ENCODE peak calls at places on chromosome 3, in nine cellular contexts. A is right lobe of liver, J is cardiac muscle cell, F is NT2/D1, R is fibroblast of lung, V is ovary, C is neuronal stem cell, Q is suprapubic skin, N is tibial nerve. K is an unnamed sample. For H3K4me1, the result is how much of the 10 kb centered on the place peaks cover.

GRCh38 chr3:138434276-138434874 is at the start of gene ESYT3:
- DNase-seq in C (peak), F (peak), A (peak), J (peak), Q (peak), V (peak), R (peak), N (peak), K (peak)

GRCh38 chr3:9420850-9421549 is 23.6 kb downstream of the SETD5 start:
- DNase-seq in N (no peak), A (no peak), J (no peak), C (no peak), R (peak), Q (no peak), V (no peak), F (no peak), K (no peak)

GRCh38 chr3:30894521-30895289 is at the start of gene GADL1:
- DNase-seq in C (peak), R (peak), N (no peak), Q (peak), J (peak), F (peak), V (peak), A (peak), K (peak)

GRCh38 chr3:17580901-17581300 is 161.5 kb downstream of the TBC1D5 start:
- DNase-seq in R (no peak), Q (no peak), F (no peak), V (no peak), A (no peak), C (no peak), N (no peak), J (no peak), K (no peak)

GRCh38 chr3:48413086-48413485 is 16.8 kb downstream of the PLXNB1 start:
- DNase-seq in A (peak), F (no peak), R (no peak), N (no peak), C (no peak), V (no peak), J (no peak), Q (peak), K (peak)

GRCh38 chr3:61518590-61518989 is 42.8 kb upstream of the PTPRG start:
- DNase-seq in R (no peak), J (no peak), C (no peak), F (no peak), V (no peak), A (no peak), N (no peak), Q (no peak), K (no peak)

GRCh38 chr3:59385547-59385946 is 335.7 kb upstream of the CFAP20DC start:
- DNase-seq in C (no peak), R (no peak), J (no peak), N (no peak), V (no peak), F (no peak), A (no peak), Q (no peak), K (no peak)

GRCh38 chr3:61464785-61465184 is 96.6 kb upstream of the PTPRG start:
- DNase-seq in A (no peak), V (no peak), N (no peak), Q (no peak), R (no peak), C (no peak), J (no peak), F (no peak), K (no peak)

GRCh38 chr3:20125912-20126311 is 60.1 kb downstream of the SGO1 start:
- DNase-seq in N (no peak), C (no peak), R (no peak), Q (no peak), J (no peak), V (no peak), F (no peak), A (no peak), K (no peak)

GRCh38 chr3:58217209-58217811 is 6.5 kb upstream of the DNASE1L3 start:
- DNase-seq in N (peak), J (peak), F (peak), Q (peak), A (peak), C (peak), V (peak), R (peak), K (peak)

GRCh38 chr3:124076231-124076630 is 84.3 kb upstream of the ROPN1 start:
- DNase-seq in A (no peak), Q (no peak), F (no peak), R (no peak), V (no peak), C (no peak), N (no peak), J (no peak), K (no peak)

GRCh38 chr3:79113821-79114220 is 654.0 kb downstream of the ROBO1 start:
- DNase-seq in F (no peak), A (no peak), J (no peak), V (no peak), C (no peak), Q (no peak), N (no peak), R (peak), K (no peak)

GRCh38 chr3:184778426-184779332 is 33.3 kb upstream of the VPS8 start:
- DNase-seq in Q (no peak), R (no peak), C (no peak), A (no peak), F (no peak), V (no peak), J (no peak), N (no peak), K (no peak)

GRCh38 chr3:30282052-30282708 is 324.2 kb upstream of the TGFBR2 start:
- DNase-seq in C (peak), V (no peak), R (peak), Q (no peak), F (peak), N (no peak), J (no peak), A (no peak), K (no peak)

GRCh38 chr3:159839561-159840379 is 148.9 kb upstream of the IL12A start:
- DNase-seq in C (peak), A (no peak), R (peak), Q (no peak), J (peak), F (peak), V (no peak), N (no peak), K (peak)

GRCh38 chr3:119817964-119818363 is 36.1 kb downstream of the NR1I2 start:
- DNase-seq in Q (no peak), V (no peak), C (no peak), F (no peak), N (no peak), R (no peak), J (peak), A (no peak), K (no peak)

GRCh38 chr3:129577356-129577755 is 29.1 kb downstream of the PLXND1 start:
- DNase-seq in V (no peak), Q (no peak), N (peak), F (no peak), C (no peak), R (no peak), A (no peak), J (no peak), K (no peak)

GRCh38 chr3:125080077-125080476 is 24.3 kb upstream of the HEG1 start:
- DNase-seq in J (no peak), V (no peak), A (no peak), N (no peak), R (no peak), Q (no peak), C (no peak), F (no peak), K (no peak)

GRCh38 chr3:13019243-13019701 is 54.0 kb downstream of the IQSEC1 start:
- DNase-seq in R (peak), A (no peak), V (peak), C (peak), F (peak), Q (peak), J (peak), N (no peak), K (peak)

GRCh38 chr3:131543714-131544113 is 40.9 kb upstream of the MRPL3 start:
- DNase-seq in A (peak), F (no peak), V (peak), Q (no peak), J (no peak), C (no peak), N (no peak), R (peak), K (peak)

GRCh38 chr3:7144696-7145308 is 283.9 kb downstream of the GRM7 start:
- DNase-seq in V (no peak), Q (no peak), J (peak), A (no peak), N (no peak), F (peak), C (peak), R (peak), K (no peak)

GRCh38 chr3:38585791-38586420 is 63.6 kb downstream of the SCN5A start:
- DNase-seq in R (no peak), F (no peak), N (no peak), J (no peak), A (peak), Q (no peak), V (peak), C (no peak), K (no peak)

GRCh38 chr3:55720614-55721013 is 233.5 kb upstream of the WNT5A start:
- DNase-seq in R (peak), F (no peak), C (no peak), V (no peak), N (no peak), J (no peak), Q (no peak), A (no peak), K (no peak)

GRCh38 chr3:13525827-13526625 is 22.9 kb upstream of the FBLN2 start:
- DNase-seq in R (no peak), V (no peak), N (no peak), F (no peak), A (no peak), C (peak), J (no peak), Q (no peak), K (no peak)

GRCh38 chr3:124209426-124209825 is 217.5 kb upstream of the ROPN1 start:
- DNase-seq in F (no peak), V (no peak), J (no peak), N (no peak), Q (no peak), R (peak), A (no peak), C (no peak), K (no peak)

GRCh38 chr3:139123377-139124095 is 78.8 kb upstream of the PRR23C start:
- DNase-seq in J (no peak), A (no peak), F (no peak), V (no peak), C (no peak), Q (no peak), R (no peak), N (no peak), K (no peak)

GRCh38 chr3:151156618-151157216 is 46.3 kb downstream of the GPR171 start:
- DNase-seq in J (peak), R (peak), Q (no peak), C (peak), N (no peak), A (no peak), V (no peak), F (peak), K (no peak)

GRCh38 chr3:194032828-194033435 is 103.0 kb upstream of the HES1 start:
- DNase-seq in J (no peak), V (no peak), Q (no peak), F (no peak), R (no peak), N (no peak), C (no peak), A (no peak), K (no peak)

GRCh38 chr3:194034556-194035336 is 101.2 kb upstream of the HES1 start:
- DNase-seq in C (no peak), A (peak), J (no peak), F (no peak), Q (no peak), V (no peak), R (no peak), N (no peak), K (no peak)

GRCh38 chr3:194040501-194041273 is 95.3 kb upstream of the HES1 start:
- DNase-seq in F (no peak), R (no peak), V (no peak), Q (no peak), N (no peak), J (no peak), A (no peak), C (no peak), K (no peak)

GRCh38 chr3:194035406-194036138 is 100.4 kb upstream of the HES1 start:
- DNase-seq in C (no peak), Q (no peak), R (no peak), A (no peak), V (no peak), F (no peak), N (no peak), J (no peak), K (no peak)

GRCh38 chr3:194036842-194037241 is 99.1 kb upstream of the HES1 start:
- DNase-seq in J (no peak), N (no peak), C (no peak), R (no peak), A (no peak), Q (no peak), F (no peak), V (no peak), K (no peak)
- H3K4me1 ChIP-seq in J (under half), N (under half), C (under half), R (under half), A (under half), Q (under half), F (under half), V (under half), K (under half)

DNA sequence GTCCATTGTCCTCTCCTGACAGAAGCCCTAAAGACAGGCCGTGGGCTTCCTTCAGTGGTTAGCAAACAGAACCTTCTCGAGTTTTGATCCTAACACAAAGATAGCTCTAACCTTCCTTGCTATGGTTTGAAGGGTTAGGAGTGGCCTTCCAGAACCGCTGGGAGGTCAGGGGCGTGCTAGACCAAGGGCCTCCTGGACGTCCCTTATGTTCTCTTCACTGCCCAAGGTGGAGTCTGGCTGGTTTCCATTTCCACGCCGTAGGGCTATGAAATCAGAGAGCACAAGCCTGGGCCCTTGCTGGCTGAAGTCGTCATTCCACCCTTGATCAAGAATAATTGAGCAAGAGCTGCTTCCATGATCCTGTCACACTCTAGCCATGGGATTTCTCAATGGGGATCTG is 475.1 kb downstream of the SHQ1 start:
- DNase-seq in A (no peak), R (no peak), F (no peak), C (no peak), N (no peak), V (no peak), Q (no peak), J (no peak), K (no peak)
- H3K4me1 ChIP-seq in A (under half), R (under half), F (under half), C (under half), N (under half), V (under half), Q (under half), J (under half), K (under half)

GRCh38 chr3:174859756-174860155 is 622 bp downstream of the NAALADL2 start:
- DNase-seq in C (no peak), V (no peak), N (no peak), R (no peak), Q (no peak), A (peak), F (no peak), J (no peak), K (no peak)
- H3K4me1 ChIP-seq in C (under half), V (under half), N (under half), R (under half), Q (under half), A (under half), F (under half), J (under half), K (under half)

GRCh38 chr3:71488882-71489281 is 94.6 kb downstream of the FOXP1 start:
- DNase-seq in F (no peak), A (no peak), R (no peak), C (no peak), Q (no peak), V (no peak), N (no peak), J (no peak), K (no peak)

GRCh38 chr3:71489315-71489761 is 94.2 kb downstream of the FOXP1 start:
- DNase-seq in Q (no peak), R (no peak), C (no peak), V (no peak), N (no peak), J (no peak), F (no peak), A (no peak), K (no peak)

GRCh38 chr3:71492566-71492965 is 91.0 kb downstream of the FOXP1 start:
- DNase-seq in R (no peak), J (no peak), Q (no peak), F (no peak), N (no peak), V (no peak), A (no peak), C (no peak), K (no peak)

GRCh38 chr3:71491141-71491752 is 92.3 kb downstream of the FOXP1 start:
- DNase-seq in C (no peak), F (no peak), J (no peak), A (no peak), Q (no peak), N (no peak), V (no peak), R (no peak), K (no peak)

GRCh38 chr3:71490692-71491091 is 92.8 kb downstream of the FOXP1 start:
- DNase-seq in N (no peak), V (no peak), R (no peak), Q (no peak), A (no peak), F (no peak), J (no peak), C (no peak), K (no peak)
- H3K4me1 ChIP-seq in N (under half), V (under half), R (under half), Q (under half), A (under half), F (under half), J (under half), C (under half), K (under half)

GRCh38 chr3:5187920-5188418 is 462 bp downstream of the EDEM1 start:
- DNase-seq in A (peak), Q (peak), C (no peak), J (peak), F (peak), V (peak), N (no peak), R (peak), K (peak)

GRCh38 chr3:5187152-5187919 is at the start of gene EDEM1:
- DNase-seq in R (peak), Q (peak), A (peak), J (peak), V (peak), F (peak), N (peak), C (peak), K (peak)

GRCh38 chr3:5186089-5186853 is 1.2 kb upstream of the EDEM1 start:
- DNase-seq in V (no peak), R (no peak), J (no peak), F (no peak), Q (no peak), C (no peak), A (no peak), N (no peak), K (no peak)

GRCh38 chr3:5185093-5185673 is 2.3 kb upstream of the EDEM1 start:
- DNase-seq in C (no peak), A (no peak), Q (no peak), J (no peak), F (no peak), N (no peak), R (no peak), V (no peak), K (no peak)

GRCh38 chr3:5186854-5187151 is 704 bp upstream of the EDEM1 start:
- DNase-seq in N (no peak), C (no peak), R (peak), V (no peak), Q (no peak), A (no peak), F (peak), J (peak), K (no peak)
- H3K4me1 ChIP-seq in N (under half), C (under half), R (under half), V (under half), Q (under half), A (under half), F (under half), J (under half), K (under half)

GRCh38 chr3:180923561-180923960 is 11.1 kb downstream of the FXR1 start:
- DNase-seq in J (no peak), Q (no peak), F (no peak), C (no peak), V (no peak), R (no peak), N (no peak), A (no peak), K (no peak)
- H3K4me1 ChIP-seq in J (under half), Q (under half), F (under half), C (under half), V (under half), R (under half), N (under half), A (under half), K (half or more)

GRCh38 chr3:170637321-170637720 is 51.4 kb upstream of the SLC7A14 start:
- DNase-seq in J (no peak), R (no peak), A (no peak), F (no peak), N (no peak), C (peak), V (no peak), Q (no peak), K (no peak)
- H3K4me1 ChIP-seq in J (under half), R (under half), A (under half), F (under half), N (under half), C (under half), V (under half), Q (under half), K (under half)

K was measured in sigmoid colon.